ENCODE peak calls at places on chromosome 12, in six cellular contexts. H, G, L, K, S and M are unnamed samples.

GRCh38 chr12:56694161-56694560 is 6.1 kb upstream of the PTGES3 start:
- DNase-seq in H (no peak), G (no peak), L (no peak), K (no peak), S (no peak), M (no peak)

GRCh38 chr12:89212339-89212771 is 139.9 kb downstream of the DUSP6 start:
- DNase-seq in H (no peak), G (no peak), L (no peak), K (no peak), S (no peak), M (no peak)

GRCh38 chr12:13282861-13283260 is 86.3 kb downstream of the EMP1 start:
- DNase-seq in H (no peak), G (no peak), L (no peak), K (no peak), S (no peak), M (no peak)

GRCh38 chr12:108324678-108325358 is 14.3 kb downstream of the CMKLR1 start:
- DNase-seq in H (no peak), G (no peak), L (no peak), K (no peak), S (no peak), M (peak)

GRCh38 chr12:113860059-113860820 is 105.9 kb downstream of the RBM19 start:
- DNase-seq in H (no peak), G (no peak), L (no peak), K (no peak), S (no peak), M (no peak)

GRCh38 chr12:1632702-1633101 is 3.7 kb downstream of the WNT5B start:
- DNase-seq in H (no peak), G (no peak), L (no peak), K (no peak), S (no peak), M (no peak)

GRCh38 chr12:6425588-6426531 is 18.9 kb upstream of the CD27 start:
- DNase-seq in H (no peak), G (no peak), L (no peak), K (no peak), S (no peak), M (no peak)

GRCh38 chr12:114679942-114680341 is 4.0 kb downstream of the TBX3 start:
- DNase-seq in H (no peak), G (no peak), L (no peak), K (no peak), S (no peak), M (no peak)

GRCh38 chr12:94969424-94969823 is 34.1 kb downstream of the NDUFA12 start:
- DNase-seq in H (no peak), G (no peak), L (no peak), K (no peak), S (no peak), M (no peak)

GRCh38 chr12:100987552-100988277 is 193.1 kb downstream of the ANO4 start:
- DNase-seq in H (peak), G (no peak), L (no peak), K (peak), S (peak), M (peak)

GRCh38 chr12:10673660-10674384 is at the start of gene STYK1:
- DNase-seq in H (peak), G (peak), L (no peak), K (peak), S (peak), M (peak)

GRCh38 chr12:64419696-64420095 is 15.5 kb downstream of the XPOT start:
- DNase-seq in H (no peak), G (no peak), L (no peak), K (no peak), S (peak), M (no peak)

GRCh38 chr12:6327159-6327558 is 14.7 kb downstream of the TNFRSF1A start:
- DNase-seq in H (no peak), G (no peak), L (no peak), K (no peak), S (no peak), M (no peak)